ENCODE peak calls at places on chromosomes 16 and 17, in six cellular contexts. One of them, this sample, is unnamed. For H3K4me1, the result is how much of the 10 kb centered on the place peaks cover.

GRCh38 chr16:76464973-76465620 is 187.9 kb downstream of the CNTNAP4 start:
- DNase-seq in upper lobe of right lung: no peak
- DNase-seq in right atrium auricular region: no peak
- DNase-seq in pancreas: no peak
- DNase-seq in IMR-90: no peak
- DNase-seq in H1: no peak
- DNase-seq in this sample: no peak

GRCh38 chr17:20203761-20204263 is 194.7 kb downstream of the SPECC1 start:
- DNase-seq in right atrium auricular region: no peak
- DNase-seq in IMR-90: peak
- DNase-seq in pancreas: no peak
- DNase-seq in upper lobe of right lung: no peak
- DNase-seq in H1: no peak
- DNase-seq in this sample: no peak

GRCh38 chr17:65638221-65638940 is 76.9 kb upstream of the AXIN2 start:
- DNase-seq in H1: no peak
- DNase-seq in upper lobe of right lung: no peak
- DNase-seq in right atrium auricular region: no peak
- DNase-seq in pancreas: no peak
- DNase-seq in IMR-90: peak
- DNase-seq in this sample: no peak

GRCh38 chr16:62021295-62021694 is 14.9 kb downstream of the CDH8 start:
- DNase-seq in right atrium auricular region: no peak
- DNase-seq in H1: no peak
- DNase-seq in upper lobe of right lung: no peak
- DNase-seq in IMR-90: no peak
- DNase-seq in pancreas: no peak
- DNase-seq in this sample: no peak

GRCh38 chr16:83200005-83200779 is 573.4 kb downstream of the CDH13 start:
- DNase-seq in right atrium auricular region: peak
- DNase-seq in pancreas: no peak
- DNase-seq in IMR-90: peak
- DNase-seq in upper lobe of right lung: no peak
- DNase-seq in H1: no peak
- DNase-seq in this sample: no peak

GRCh38 chr16:27726621-27727275 is 176.8 kb downstream of the KATNIP start:
- DNase-seq in upper lobe of right lung: no peak
- DNase-seq in pancreas: peak
- DNase-seq in right atrium auricular region: no peak
- DNase-seq in IMR-90: peak
- DNase-seq in H1: no peak
- DNase-seq in this sample: no peak

GRCh38 chr17:83161298-83162034 is 82.1 kb downstream of the METRNL start:
- DNase-seq in H1: no peak
- DNase-seq in right atrium auricular region: no peak
- DNase-seq in upper lobe of right lung: peak
- DNase-seq in IMR-90: peak
- DNase-seq in pancreas: no peak
- DNase-seq in this sample: no peak

GRCh38 chr16:87198328-87198731 is 118.9 kb downstream of the C16orf95 start:
- DNase-seq in upper lobe of right lung: no peak
- DNase-seq in H1: no peak
- DNase-seq in IMR-90: peak
- DNase-seq in pancreas: no peak
- DNase-seq in right atrium auricular region: no peak
- DNase-seq in this sample: no peak

GRCh38 chr16:81376880-81377279 is 62.1 kb downstream of the GAN start:
- DNase-seq in IMR-90: no peak
- DNase-seq in H1: no peak
- DNase-seq in right atrium auricular region: no peak
- DNase-seq in upper lobe of right lung: no peak
- DNase-seq in pancreas: no peak
- DNase-seq in this sample: no peak

GRCh38 chr17:60075981-60076380 is 2.7 kb downstream of the HEATR6 start:
- DNase-seq in upper lobe of right lung: no peak
- DNase-seq in IMR-90: no peak
- DNase-seq in H1: no peak
- DNase-seq in right atrium auricular region: no peak
- DNase-seq in pancreas: no peak
- DNase-seq in this sample: no peak

GRCh38 chr17:45985447-45985846 is 13.6 kb upstream of the STH start:
- DNase-seq in IMR-90: no peak
- DNase-seq in H1: no peak
- DNase-seq in right atrium auricular region: no peak
- DNase-seq in pancreas: no peak
- DNase-seq in upper lobe of right lung: no peak
- DNase-seq in this sample: no peak

GRCh38 chr16:49860593-49860992 is 4.7 kb upstream of the ZNF423 start:
- DNase-seq in IMR-90: no peak
- DNase-seq in pancreas: no peak
- DNase-seq in upper lobe of right lung: no peak
- DNase-seq in right atrium auricular region: no peak
- DNase-seq in H1: no peak
- DNase-seq in this sample: no peak

GRCh38 chr17:34390649-34391048 is 27.6 kb upstream of the CCL1 start:
- DNase-seq in IMR-90: no peak
- DNase-seq in right atrium auricular region: no peak
- DNase-seq in upper lobe of right lung: no peak
- DNase-seq in pancreas: no peak
- DNase-seq in H1: no peak
- DNase-seq in this sample: no peak

GRCh38 chr17:45339646-45340605 is 23.1 kb upstream of the MAP3K14 start:
- DNase-seq in H1: no peak
- DNase-seq in IMR-90: no peak
- DNase-seq in pancreas: no peak
- DNase-seq in upper lobe of right lung: peak
- DNase-seq in right atrium auricular region: no peak
- DNase-seq in this sample: no peak

GRCh38 chr16:31451681-31452351 is 7.5 kb upstream of the ARMC5 start:
- DNase-seq in IMR-90: peak
- DNase-seq in right atrium auricular region: no peak
- DNase-seq in H1: no peak
- DNase-seq in upper lobe of right lung: peak
- DNase-seq in pancreas: peak
- DNase-seq in this sample: no peak

GRCh38 chr17:17809527-17810373 is 27.0 kb downstream of the SREBF1 start:
- DNase-seq in right atrium auricular region: no peak
- DNase-seq in H1: peak
- DNase-seq in pancreas: peak
- DNase-seq in IMR-90: no peak
- DNase-seq in upper lobe of right lung: peak
- DNase-seq in this sample: no peak

GRCh38 chr16:30567160-30567990 is 4.1 kb downstream of the ZNF688 start:
- DNase-seq in IMR-90: peak
- DNase-seq in pancreas: no peak
- DNase-seq in H1: no peak
- DNase-seq in right atrium auricular region: no peak
- DNase-seq in upper lobe of right lung: no peak
- DNase-seq in this sample: peak

GRCh38 chr17:77891602-77892001 is 66.9 kb upstream of the TNRC6C start:
- DNase-seq in IMR-90: no peak
- DNase-seq in pancreas: no peak
- DNase-seq in upper lobe of right lung: peak
- DNase-seq in right atrium auricular region: no peak
- DNase-seq in H1: no peak
- DNase-seq in this sample: no peak

GRCh38 chr16:50991006-50991405 is 160.1 kb downstream of the SALL1 start:
- DNase-seq in right atrium auricular region: no peak
- DNase-seq in upper lobe of right lung: no peak
- DNase-seq in IMR-90: no peak
- DNase-seq in H1: no peak
- DNase-seq in pancreas: no peak
- DNase-seq in this sample: no peak

GRCh38 chr16:86398622-86399021 is 111.7 kb upstream of the FOXF1 start:
- DNase-seq in IMR-90: peak
- DNase-seq in H1: no peak
- DNase-seq in pancreas: no peak
- DNase-seq in upper lobe of right lung: no peak
- DNase-seq in right atrium auricular region: no peak
- DNase-seq in this sample: no peak

GRCh38 chr16:79286646-79287423 is 313.7 kb downstream of the MAF start:
- DNase-seq in right atrium auricular region: no peak
- DNase-seq in upper lobe of right lung: peak
- DNase-seq in IMR-90: no peak
- DNase-seq in H1: no peak
- DNase-seq in pancreas: peak
- DNase-seq in this sample: no peak

GRCh38 chr17:71407972-71408371 is 712.8 kb upstream of the SOX9 start:
- DNase-seq in right atrium auricular region: no peak
- DNase-seq in upper lobe of right lung: no peak
- DNase-seq in H1: no peak
- DNase-seq in pancreas: no peak
- DNase-seq in IMR-90: no peak
- DNase-seq in this sample: no peak

DNA sequence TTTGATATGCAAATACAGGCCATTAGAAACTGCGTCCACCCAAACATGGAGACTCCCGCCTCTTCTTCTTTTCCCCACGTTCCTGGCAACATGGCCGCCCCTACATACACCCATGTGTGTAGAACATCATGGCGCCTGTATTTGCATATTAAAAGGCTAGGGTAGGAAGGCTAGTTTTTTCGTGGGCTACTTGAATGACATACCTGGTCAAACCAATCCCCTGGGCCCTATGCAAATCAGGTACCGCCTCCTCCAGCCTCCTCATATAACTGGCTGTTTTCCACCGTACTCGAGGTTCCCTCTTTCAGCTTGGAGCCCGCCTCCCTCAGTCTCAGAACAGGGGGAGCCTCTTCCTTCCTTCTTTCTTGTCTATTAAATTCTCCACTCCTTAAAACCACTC is 840 bp upstream of the CD300LB start:
- DNase-seq in right atrium auricular region: peak
- DNase-seq in upper lobe of right lung: no peak
- DNase-seq in IMR-90: no peak
- DNase-seq in H1: no peak
- DNase-seq in pancreas: no peak
- DNase-seq in this sample: no peak
- H3K4me3 ChIP-seq in right atrium auricular region: no peak
- H3K4me3 ChIP-seq in upper lobe of right lung: peak
- H3K4me3 ChIP-seq in IMR-90: no peak
- H3K4me3 ChIP-seq in H1: no peak
- H3K4me3 ChIP-seq in pancreas: no peak
- H3K4me3 ChIP-seq in this sample: no peak

DNA sequence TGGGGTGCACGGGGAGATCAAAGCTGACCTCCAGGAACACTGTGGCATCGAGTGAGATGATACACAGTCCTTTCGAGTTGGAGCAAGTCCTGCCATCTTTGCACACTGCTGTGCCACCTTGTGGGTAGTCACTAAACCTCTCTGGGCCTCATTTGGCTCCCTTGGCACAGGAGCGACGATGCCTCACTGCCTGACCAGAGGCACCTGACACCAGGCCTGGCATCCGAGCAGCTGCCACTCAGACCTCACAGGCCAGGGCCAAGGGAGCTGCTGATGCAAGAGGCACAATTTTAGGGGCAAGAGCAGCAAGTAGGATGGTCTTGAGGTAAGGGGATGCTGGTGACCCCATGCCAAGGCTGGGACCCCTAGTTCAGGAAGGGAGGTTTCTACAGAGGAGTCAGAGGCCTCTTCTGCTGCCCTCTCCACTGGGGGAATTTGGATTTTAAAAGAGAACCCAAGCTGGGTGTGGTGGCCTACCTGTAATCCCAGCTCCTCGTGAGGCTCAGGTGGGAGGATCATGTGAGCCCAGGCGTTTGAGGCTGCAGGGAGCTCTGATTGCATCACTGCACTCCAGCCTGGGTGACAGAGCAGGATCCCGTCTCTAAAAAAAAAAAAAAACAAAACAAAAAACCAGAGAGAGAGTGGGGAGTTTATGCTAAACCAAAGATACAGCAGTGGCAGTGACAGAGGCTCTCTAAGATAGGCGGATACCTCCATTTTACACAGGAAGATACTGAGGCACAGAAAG is 6.7 kb upstream of the ADGRG1 start:
- DNase-seq in pancreas: peak
- DNase-seq in upper lobe of right lung: peak
- DNase-seq in H1: no peak
- DNase-seq in IMR-90: no peak
- DNase-seq in right atrium auricular region: no peak
- DNase-seq in this sample: no peak
- H3K27ac ChIP-seq in pancreas: peak
- H3K27ac ChIP-seq in upper lobe of right lung: no peak
- H3K27ac ChIP-seq in H1: no peak
- H3K27ac ChIP-seq in IMR-90: no peak
- H3K27ac ChIP-seq in right atrium auricular region: no peak
- H3K27ac ChIP-seq in this sample: no peak

GRCh38 chr16:54718376-54718775 is 212.3 kb upstream of the IRX5 start:
- DNase-seq in IMR-90: no peak
- DNase-seq in H1: no peak
- DNase-seq in right atrium auricular region: no peak
- DNase-seq in upper lobe of right lung: no peak
- DNase-seq in pancreas: no peak
- DNase-seq in this sample: no peak

GRCh38 chr16:54720259-54720658 is 210.4 kb upstream of the IRX5 start:
- DNase-seq in H1: no peak
- DNase-seq in IMR-90: no peak
- DNase-seq in upper lobe of right lung: no peak
- DNase-seq in right atrium auricular region: no peak
- DNase-seq in pancreas: no peak
- DNase-seq in this sample: no peak

DNA sequence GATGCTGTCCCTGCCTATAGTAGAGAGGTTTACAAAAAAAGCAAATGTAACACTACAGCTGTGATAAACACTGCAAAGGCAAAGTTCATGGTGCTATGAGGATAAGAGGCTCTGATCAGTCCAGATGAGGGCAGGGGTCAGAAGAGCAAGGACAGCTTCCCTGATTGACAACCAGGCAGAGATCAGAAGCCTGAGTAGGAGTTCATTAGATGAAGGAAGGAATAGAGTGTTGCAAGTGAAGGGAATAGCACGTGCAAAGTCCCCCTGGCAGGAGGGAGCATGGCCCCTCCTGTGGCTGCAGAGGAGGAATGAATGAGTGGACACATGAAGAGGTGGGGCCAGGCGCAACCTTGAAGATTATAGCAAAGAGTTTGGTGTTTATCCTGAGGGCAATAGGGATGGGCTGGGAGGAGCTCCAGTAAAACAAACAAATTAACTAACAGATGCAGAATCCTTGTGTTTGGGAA is 208.4 kb upstream of the IRX5 start:
- DNase-seq in pancreas: no peak
- DNase-seq in right atrium auricular region: no peak
- DNase-seq in H1: no peak
- DNase-seq in upper lobe of right lung: no peak
- DNase-seq in IMR-90: no peak
- DNase-seq in this sample: no peak
- H3K4me1 ChIP-seq in pancreas: under half
- H3K4me1 ChIP-seq in right atrium auricular region: under half
- H3K4me1 ChIP-seq in H1: under half
- H3K4me1 ChIP-seq in upper lobe of right lung: under half
- H3K4me1 ChIP-seq in IMR-90: under half
- H3K4me1 ChIP-seq in this sample: under half

DNA sequence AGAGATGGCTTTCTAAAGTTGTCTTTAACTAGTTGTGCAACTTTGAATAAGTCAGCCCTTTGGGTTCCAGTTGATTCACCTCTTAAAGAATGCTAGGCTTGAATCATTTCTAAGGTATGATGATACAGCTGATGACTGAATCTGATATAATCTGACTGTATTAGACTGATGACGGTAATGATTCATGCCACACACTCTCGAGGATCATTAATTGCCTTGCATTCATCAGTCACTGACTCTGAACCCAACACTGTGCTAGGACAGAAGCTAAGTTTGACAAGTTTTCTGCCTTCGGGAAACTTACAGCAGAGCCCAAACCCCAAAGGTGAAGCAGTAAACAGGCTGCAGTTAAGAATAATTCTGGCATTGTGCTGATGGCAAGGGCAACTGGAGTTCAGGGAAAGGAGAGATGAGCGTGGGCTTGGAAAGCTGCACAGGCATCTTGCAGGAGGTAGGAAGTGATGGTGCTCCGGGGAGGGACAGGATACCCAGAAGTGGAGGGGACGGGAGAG is 25.8 kb downstream of the ASIC2 start:
- DNase-seq in upper lobe of right lung: no peak
- DNase-seq in H1: no peak
- DNase-seq in pancreas: no peak
- DNase-seq in right atrium auricular region: no peak
- DNase-seq in IMR-90: peak
- DNase-seq in this sample: no peak
- H3K4me3 ChIP-seq in upper lobe of right lung: no peak
- H3K4me3 ChIP-seq in H1: no peak
- H3K4me3 ChIP-seq in pancreas: no peak
- H3K4me3 ChIP-seq in right atrium auricular region: no peak
- H3K4me3 ChIP-seq in IMR-90: no peak
- H3K4me3 ChIP-seq in this sample: no peak

This sample was measured in CD4-positive, CD25-positive, alpha-beta regulatory T cell.